ENCODE peak calls at places on chromosomes 12 and 14, in ten cellular contexts. W, Z, R, N, V, G, O, A, Q and J are unnamed samples.

GRCh38 chr12:120903382-120903817 is 758 bp downstream of the SPPL3 start:
- DNase-seq in W (peak; percentile 86), Z (no peak), R (no peak), N (peak; percentile 27), V (peak; percentile 90), G (no peak), O (peak; percentile 36), A (no peak), Q (peak; percentile 75), J (peak; percentile 81)

GRCh38 chr12:15602051-15602672 is 187.0 kb downstream of the EPS8 start:
- DNase-seq in W (no peak), Z (no peak), R (no peak), N (no peak), V (no peak), G (no peak), O (no peak), A (no peak), Q (no peak), J (no peak)

GRCh38 chr14:92659765-92660561 is 88.5 kb downstream of the LGMN start:
- DNase-seq in W (peak; percentile 48), Z (no peak), R (no peak), N (no peak), V (peak; percentile 51), G (no peak), O (no peak), A (no peak), Q (peak; percentile 92), J (no peak)

GRCh38 chr12:67018105-67018504 is 251.1 kb upstream of the CAND1 start:
- DNase-seq in W (no peak), Z (no peak), R (no peak), N (peak; percentile 79), V (no peak), G (peak; percentile 41), O (no peak), A (peak; percentile 13), Q (no peak), J (peak; percentile 91)

GRCh38 chr12:34205401-34205800 is 183.1 kb downstream of the ALG10 start:
- DNase-seq in W (no peak), Z (no peak), R (no peak), N (no peak), V (no peak), G (no peak), O (no peak), A (no peak), Q (no peak), J (no peak)

GRCh38 chr12:105595440-105595839 is 264.9 kb downstream of the C12orf75 start:
- DNase-seq in W (no peak), Z (no peak), R (no peak), N (no peak), V (no peak), G (no peak), O (no peak), A (no peak), Q (no peak), J (peak; percentile 36)

GRCh38 chr12:4505381-4505986 is 33.2 kb upstream of the RAD51AP1 start:
- DNase-seq in W (no peak), Z (no peak), R (peak; percentile 58), N (no peak), V (no peak), G (no peak), O (peak; percentile 69), A (no peak), Q (peak; percentile 44), J (no peak)

GRCh38 chr12:69698769-69699540 is at the start of gene BEST3:
- DNase-seq in W (no peak), Z (no peak), R (no peak), N (no peak), V (no peak), G (no peak), O (no peak), A (no peak), Q (no peak), J (no peak)

GRCh38 chr14:85250369-85250768 is 279.6 kb upstream of the FLRT2 start:
- DNase-seq in W (no peak), Z (no peak), R (no peak), N (peak; percentile 90), V (no peak), G (peak; percentile 83), O (no peak), A (peak; percentile 17), Q (no peak), J (peak; percentile 76)

GRCh38 chr14:89836830-89837469 is 117.6 kb downstream of the EFCAB11 start:
- DNase-seq in W (no peak), Z (no peak), R (no peak), N (no peak), V (no peak), G (no peak), O (no peak), A (no peak), Q (no peak), J (no peak)

GRCh38 chr14:53953828-53954550 is 2.6 kb downstream of the BMP4 start:
- DNase-seq in W (peak; percentile 40), Z (no peak), R (peak; percentile 39), N (peak; percentile 66), V (peak; percentile 88), G (peak; percentile 61), O (peak; percentile 85), A (no peak), Q (peak; percentile 52), J (no peak)

GRCh38 chr14:53953002-53953827 is 3.4 kb downstream of the BMP4 start:
- DNase-seq in W (peak; percentile 88), Z (no peak), R (peak; percentile 64), N (peak; percentile 93), V (peak; percentile 97), G (peak; percentile 93), O (peak; percentile 93), A (no peak), Q (peak; percentile 59), J (peak; percentile 93)

GRCh38 chr14:53950031-53950793 is 6.4 kb downstream of the BMP4 start:
- DNase-seq in W (no peak), Z (no peak), R (no peak), N (no peak), V (no peak), G (no peak), O (no peak), A (no peak), Q (no peak), J (no peak)

GRCh38 chr14:53952533-53952932 is 4.1 kb downstream of the BMP4 start:
- DNase-seq in W (peak; percentile 21), Z (no peak), R (no peak), N (peak; percentile 71), V (no peak), G (peak; percentile 23), O (peak; percentile 70), A (no peak), Q (no peak), J (peak; percentile 74)

GRCh38 chr14:53951661-53952265 is 4.9 kb downstream of the BMP4 start:
- DNase-seq in W (no peak), Z (no peak), R (no peak), N (peak; percentile 63), V (peak; percentile 75), G (peak; percentile 57), O (peak; percentile 45), A (no peak), Q (no peak), J (peak; percentile 77)
- H3K4me3 ChIP-seq in W (peak overlapping the region; percentile 7), Z (no peak overlapping the region), R (peak overlapping the region; percentile 69), N (peak overlapping the region; percentile 20), V (peak overlapping the region; percentile 98), G (peak overlapping the region; percentile 63), O (peak overlapping the region; percentile 93), A (peak overlapping the region; percentile 54), Q (no peak overlapping the region), J (peak overlapping the region; percentile 85)

GRCh38 chr12:52044284-52044983 is 6.8 kb upstream of the NR4A1 start:
- DNase-seq in W (no peak), Z (no peak), R (peak; percentile 91), N (no peak), V (peak; percentile 82), G (no peak), O (no peak), A (no peak), Q (no peak), J (no peak)

GRCh38 chr12:52041695-52042123 is 9.5 kb upstream of the NR4A1 start:
- DNase-seq in W (no peak), Z (no peak), R (peak; percentile 27), N (peak; percentile 83), V (no peak), G (peak; percentile 66), O (peak; percentile 49), A (no peak), Q (peak; percentile 16), J (peak; percentile 85)

GRCh38 chr12:52045794-52046199 is 5.4 kb upstream of the NR4A1 start:
- DNase-seq in W (peak; percentile 82), Z (no peak), R (no peak), N (no peak), V (no peak), G (no peak), O (no peak), A (no peak), Q (no peak), J (no peak)

GRCh38 chr12:52042706-52043385 is 8.4 kb upstream of the NR4A1 start:
- DNase-seq in W (no peak), Z (no peak), R (no peak), N (no peak), V (no peak), G (no peak), O (no peak), A (no peak), Q (no peak), J (no peak)

DNA sequence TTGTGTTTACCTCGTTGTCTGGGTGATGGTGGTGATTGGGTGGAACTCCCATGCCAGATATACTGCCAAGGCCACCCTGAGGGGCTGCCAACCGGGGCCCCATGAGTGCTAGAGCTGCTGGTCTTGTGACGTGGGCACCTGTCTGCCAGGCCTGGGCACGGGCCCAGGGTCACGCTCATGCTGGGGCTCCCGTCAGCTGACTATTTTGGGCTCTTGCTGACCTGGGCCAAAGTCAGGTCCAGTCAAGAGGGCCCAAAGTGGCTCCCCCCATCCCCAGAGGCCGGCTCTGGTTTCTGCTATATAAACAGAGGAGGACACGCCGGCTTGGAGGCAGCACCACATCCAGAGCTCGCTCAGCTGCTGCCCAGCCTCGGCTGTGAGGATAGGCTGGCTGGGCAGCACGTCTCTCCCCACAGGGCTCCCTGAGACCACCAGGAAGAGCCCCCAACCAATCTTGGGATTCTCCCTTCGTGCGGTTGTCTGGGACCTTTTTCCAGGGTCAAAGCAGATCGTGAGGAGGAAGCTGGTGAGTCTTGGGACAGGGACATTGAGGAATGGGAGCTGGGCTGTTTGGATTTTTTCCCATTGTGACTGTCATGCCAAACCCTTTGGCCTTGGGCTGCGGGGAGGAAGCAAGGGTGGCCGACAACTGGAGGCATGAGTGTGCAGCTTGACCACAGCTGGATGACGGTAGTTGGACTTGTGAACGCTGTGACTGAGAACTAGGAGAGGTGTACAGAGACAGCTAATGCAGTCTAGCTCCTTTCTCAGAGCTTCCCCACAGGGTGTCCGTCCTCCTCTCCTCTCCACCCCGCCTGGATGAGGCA is 7.6 kb upstream of the NR4A1 start:
- DNase-seq in W (no peak), Z (no peak), R (peak; percentile 36), N (no peak), V (no peak), G (no peak), O (no peak), A (no peak), Q (no peak), J (no peak)
- H3K9ac ChIP-seq in W (peak overlapping the region; percentile 2), Z (no peak overlapping the region), R (no peak overlapping the region), N (no peak overlapping the region), V (no peak overlapping the region), G (no peak overlapping the region), O (peak overlapping the region; percentile 74), A (no peak overlapping the region), Q (no peak overlapping the region), J (no peak overlapping the region)

GRCh38 chr12:125192690-125193221 is 127.5 kb downstream of the AACS start:
- DNase-seq in W (no peak), Z (no peak), R (no peak), N (no peak), V (no peak), G (no peak), O (no peak), A (no peak), Q (no peak), J (no peak)
- H3K4me1 ChIP-seq in W (no peaks in the 10 kb centered on the region), Z (no peaks in the 10 kb centered on the region), R (peaks cover 9% of the 10 kb centered on the region), N (peaks cover 5% of the 10 kb centered on the region), V (no peaks in the 10 kb centered on the region), G (peaks cover 35% of the 10 kb centered on the region), O (peaks cover 4% of the 10 kb centered on the region), A (peaks cover 27% of the 10 kb centered on the region), Q (no peaks in the 10 kb centered on the region), J (peaks cover 2% of the 10 kb centered on the region)

GRCh38 chr14:73888971-73889370 is 2.3 kb downstream of the ZNF410 start:
- DNase-seq in W (no peak), Z (no peak), R (peak; percentile 35), N (no peak), V (no peak), G (no peak), O (peak; percentile 32), A (no peak), Q (peak; percentile 64), J (no peak)
- H3K4me3 ChIP-seq in W (no peak overlapping the region), Z (no peak overlapping the region), R (no peak overlapping the region), N (no peak overlapping the region), V (no peak overlapping the region), G (no peak overlapping the region), O (peak overlapping the region; percentile 86), A (no peak overlapping the region), Q (no peak overlapping the region), J (peak overlapping the region; percentile 99)